ENCODE peak calls at places on chromosomes 2 and 18, in five cellular contexts. N, D, I, K and H are unnamed samples.

GRCh38 chr2:16870677-16871076 is 205.0 kb upstream of the CYRIA start:
- DNase-seq in N (no peak), D (no peak), I (no peak), K (no peak), H (no peak)

GRCh38 chr2:28406276-28407096 is 13.8 kb downstream of the FOSL2 start:
- DNase-seq in N (peak), D (peak), I (peak), K (no peak), H (peak)

GRCh38 chr2:169683054-169683424 is 11.2 kb downstream of the CFAP210 start:
- DNase-seq in N (no peak), D (no peak), I (no peak), K (no peak), H (no peak)

GRCh38 chr2:985317-985898 is 34.8 kb downstream of the SNTG2 start:
- DNase-seq in N (no peak), D (no peak), I (no peak), K (no peak), H (no peak)

GRCh38 chr2:67397143-67397986 is at the start of gene ETAA1:
- DNase-seq in N (peak), D (peak), I (peak), K (peak), H (peak)

GRCh38 chr2:10057231-10058107 is 14.1 kb downstream of the KLF11 start:
- DNase-seq in N (peak), D (peak), I (peak), K (peak), H (peak)

GRCh38 chr2:234691968-234692955 is 195.4 kb upstream of the ARL4C start:
- DNase-seq in N (no peak), D (no peak), I (no peak), K (no peak), H (no peak)

GRCh38 chr2:228614741-228615140 is 433.3 kb upstream of the SPHKAP start:
- DNase-seq in N (no peak), D (no peak), I (no peak), K (no peak), H (no peak)

GRCh38 chr2:98946875-98947274 is 10.8 kb upstream of the CRACDL start:
- DNase-seq in N (no peak), D (no peak), I (no peak), K (no peak), H (no peak)

GRCh38 chr2:62806231-62806630 is 100.7 kb downstream of the EHBP1 start:
- DNase-seq in N (no peak), D (no peak), I (no peak), K (no peak), H (no peak)

GRCh38 chr2:60215295-60215990 is 338.0 kb downstream of the BCL11A start:
- DNase-seq in N (no peak), D (no peak), I (no peak), K (peak), H (no peak)

GRCh38 chr18:23053756-23054457 is 81.4 kb upstream of the CABLES1 start:
- DNase-seq in N (no peak), D (no peak), I (peak), K (no peak), H (no peak)

GRCh38 chr2:29113891-29114321 is 1.3 kb upstream of the CLIP4 start:
- DNase-seq in N (peak), D (peak), I (peak), K (peak), H (peak)

GRCh38 chr2:157334335-157334734 is 8.7 kb upstream of the ERMN start:
- DNase-seq in N (no peak), D (no peak), I (no peak), K (no peak), H (no peak)

GRCh38 chr2:7661532-7661931 is 744.3 kb downstream of the RNF144A start:
- DNase-seq in N (no peak), D (no peak), I (no peak), K (no peak), H (no peak)

DNA sequence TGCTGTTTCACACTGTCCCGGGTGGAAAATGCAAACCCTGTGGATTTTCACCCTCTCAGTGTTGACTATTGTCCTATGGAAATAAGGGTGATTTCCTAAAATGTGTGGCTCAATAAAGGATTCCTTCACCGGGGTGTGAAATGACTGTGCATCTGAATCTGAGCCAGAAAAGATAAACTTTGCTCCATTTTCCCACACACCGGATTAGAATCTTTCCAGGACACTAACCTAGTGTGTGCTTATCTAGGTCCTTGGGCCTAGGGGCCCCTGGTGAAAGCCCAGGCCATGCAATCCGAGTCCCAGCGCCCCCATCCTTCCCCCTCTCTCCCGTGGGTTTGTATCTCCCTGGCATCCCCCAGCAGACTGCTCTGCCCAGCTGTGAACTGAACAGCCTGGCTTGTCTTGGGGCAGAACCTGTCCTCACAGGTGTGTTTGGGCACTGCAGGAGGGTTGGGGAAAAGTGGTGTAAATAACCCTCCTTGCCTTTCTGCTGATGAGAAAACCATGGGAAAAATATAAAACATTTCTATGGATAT is 17.3 kb downstream of the KLHL29 start:
- DNase-seq in N (no peak), D (no peak), I (no peak), K (no peak), H (no peak)
- H3K27ac ChIP-seq in N (no peak), D (no peak), I (no peak), K (no peak), H (no peak)

DNA sequence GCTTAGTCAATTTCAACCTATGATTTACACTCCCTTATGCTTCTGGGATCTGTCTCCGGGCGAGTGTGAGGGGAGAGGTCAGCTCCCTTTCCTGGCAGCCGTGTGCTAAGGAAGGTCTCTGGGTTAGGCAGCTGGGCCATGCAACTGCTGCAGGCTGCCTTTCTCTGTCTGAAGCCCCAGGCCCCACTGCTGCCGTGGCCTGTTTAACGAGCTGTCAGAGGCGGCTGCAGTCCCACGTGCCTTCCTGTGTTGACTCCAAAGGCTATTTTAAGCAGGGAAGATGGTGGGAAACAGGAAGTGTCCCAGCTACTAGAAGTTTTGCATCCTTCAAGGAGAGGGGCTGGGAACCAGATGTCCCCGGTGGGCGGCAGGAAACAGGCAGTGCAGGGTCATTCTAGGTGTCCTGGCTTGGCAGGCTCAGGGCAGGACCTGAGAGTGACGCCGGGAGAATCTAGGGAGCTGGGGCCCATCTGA is 186.4 kb downstream of the TNS1 start:
- DNase-seq in N (peak), D (peak), I (peak), K (no peak), H (peak)
- H3K27ac ChIP-seq in N (peak), D (peak), I (peak), K (no peak), H (peak)

DNA sequence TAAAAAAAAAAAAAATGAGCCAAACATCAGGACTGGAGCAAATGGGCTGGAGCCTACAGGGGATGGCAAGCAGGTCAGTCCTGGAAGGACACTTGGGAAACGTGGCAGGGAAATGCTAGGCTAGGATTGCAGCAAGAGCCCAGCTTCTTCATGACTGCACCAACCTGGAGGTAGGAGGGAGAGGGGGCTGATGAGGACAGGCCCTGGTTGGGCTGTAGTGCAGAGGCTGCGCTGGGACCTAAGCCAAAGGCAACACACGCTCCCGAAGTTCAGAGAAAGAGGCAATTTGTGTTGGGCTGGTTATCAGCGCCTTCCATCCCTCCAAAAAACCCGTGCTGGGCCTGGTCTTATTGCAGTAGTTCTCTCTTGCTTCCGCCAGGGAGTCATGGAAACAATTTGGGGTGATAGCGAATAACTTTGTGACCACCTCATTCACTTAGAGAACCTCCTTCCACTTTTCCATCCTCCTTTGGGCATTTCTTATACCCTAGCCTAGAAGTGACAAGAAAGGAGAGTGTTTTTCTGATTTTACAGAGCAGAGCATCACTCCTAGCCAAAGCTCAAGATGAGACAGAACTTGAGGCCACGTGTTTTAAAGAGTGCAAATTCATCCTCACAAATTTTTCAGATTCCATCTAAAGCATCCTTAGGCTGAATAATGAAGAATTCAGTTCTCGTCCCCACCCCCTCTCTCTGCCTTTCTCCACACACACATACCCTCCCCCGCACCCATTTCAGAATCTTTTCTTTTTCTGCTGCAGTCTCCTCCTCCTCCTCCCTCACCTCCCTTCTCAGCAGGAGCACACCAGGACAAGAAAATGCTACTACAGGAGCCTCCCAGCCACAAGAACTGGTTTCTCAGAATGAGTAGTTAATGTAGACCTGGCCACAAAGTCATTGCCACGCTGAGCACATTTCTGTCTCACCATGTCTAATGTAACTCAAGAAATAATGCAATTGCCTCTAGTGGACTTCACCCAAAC is 82.6 kb upstream of the STPG4 start:
- DNase-seq in N (no peak), D (peak), I (peak), K (no peak), H (no peak)
- H3K27ac ChIP-seq in N (no peak), D (no peak), I (no peak), K (no peak), H (no peak)

GRCh38 chr2:37623971-37624897 is 47.2 kb downstream of the CDC42EP3 start:
- DNase-seq in N (no peak), D (no peak), I (no peak), K (no peak), H (no peak)
- H3K27ac ChIP-seq in N (no peak), D (no peak), I (no peak), K (no peak), H (peak)